ENCODE peak calls at places on chromosomes 5 and 9, in eight cellular contexts. Q, L, E, J, I, Y, T and A are unnamed samples.

GRCh38 chr9:123062306-123063171 is 29.1 kb downstream of the GPR21 start:
- DNase-seq in I (no peak), L (no peak), T (no peak), J (no peak), Q (no peak), E (no peak), Y (no peak), A (no peak)

GRCh38 chr5:79613571-79613970 is 1.3 kb downstream of the TENT2 start:
- DNase-seq in Q (no peak), T (no peak), E (no peak), J (no peak), I (no peak), L (no peak), Y (no peak), A (no peak)

GRCh38 chr5:136133416-136134383 is 1.1 kb downstream of the SMAD5 start:
- DNase-seq in I (peak; percentile 60), T (peak; percentile 75), J (peak; percentile 37), Y (peak; percentile 73), L (peak; percentile 76), E (peak; percentile 62), Q (peak; percentile 32), A (peak; percentile 60)

GRCh38 chr9:134544388-134545212 is 97.0 kb upstream of the COL5A1 start:
- DNase-seq in E (peak; percentile 44), T (no peak), I (no peak), Q (peak; percentile 57), Y (no peak), L (no peak), J (peak; percentile 33), A (no peak)

GRCh38 chr9:115673599-115673998 is 480.0 kb upstream of the PAPPA start:
- DNase-seq in Y (no peak), Q (no peak), T (no peak), E (no peak), I (no peak), L (no peak), J (no peak), A (no peak)

GRCh38 chr5:133865113-133865512 is 103.3 kb downstream of the C5orf15 start:
- DNase-seq in T (no peak), Y (no peak), E (no peak), Q (no peak), I (no peak), J (no peak), L (no peak), A (no peak)

GRCh38 chr9:137650779-137651178 is 32.0 kb downstream of the EHMT1 start:
- DNase-seq in Y (no peak), J (no peak), I (no peak), L (no peak), E (no peak), Q (no peak), T (no peak), A (no peak)

GRCh38 chr9:4077499-4078102 is 222.3 kb downstream of the GLIS3 start:
- DNase-seq in E (peak; percentile 86), I (peak; percentile 82), L (peak; percentile 93), J (peak; percentile 81), T (peak; percentile 89), Q (no peak), Y (peak; percentile 84), A (peak; percentile 70)

GRCh38 chr5:65474129-65474711 is 7.5 kb downstream of the ADAMTS6 start:
- DNase-seq in T (no peak), J (no peak), Q (no peak), I (no peak), Y (no peak), E (no peak), L (no peak), A (no peak)

GRCh38 chr5:95554331-95554646 is 488 bp downstream of the SKIC3 start:
- DNase-seq in Y (no peak), I (no peak), L (no peak), J (no peak), T (no peak), Q (no peak), E (no peak), A (peak; percentile 63)

GRCh38 chr9:129832957-129833356 is 2.1 kb downstream of the C9orf78 start:
- DNase-seq in J (no peak), I (no peak), L (no peak), E (no peak), Q (no peak), Y (no peak), T (no peak), A (no peak)

GRCh38 chr5:172561151-172561550 is 79.9 kb upstream of the NEURL1B start:
- DNase-seq in L (no peak), T (no peak), Q (no peak), I (no peak), J (no peak), Y (no peak), E (no peak), A (no peak)

GRCh38 chr5:178180141-178180863 is 6.9 kb downstream of the GMCL2 start:
- DNase-seq in T (no peak), I (no peak), J (no peak), Y (no peak), E (peak; percentile 96), L (no peak), Q (no peak), A (no peak)

GRCh38 chr5:56262269-56262668 is 29.1 kb upstream of the ANKRD55 start:
- DNase-seq in T (no peak), Y (no peak), I (no peak), J (no peak), L (no peak), E (no peak), Q (no peak), A (no peak)

GRCh38 chr5:120479066-120479465 is 15.0 kb downstream of the PRR16 start:
- DNase-seq in J (no peak), L (no peak), Y (no peak), E (no peak), Q (no peak), T (no peak), I (no peak), A (no peak)

GRCh38 chr5:122311400-122311887 is 593 bp upstream of the SNCAIP start:
- DNase-seq in L (no peak), I (no peak), T (no peak), J (no peak), Y (no peak), Q (peak; percentile 23), E (peak; percentile 73), A (no peak)

GRCh38 chr5:151097081-151097480 is 16.2 kb upstream of the TNIP1 start:
- DNase-seq in J (no peak), I (no peak), Y (no peak), L (no peak), T (no peak), Q (no peak), E (no peak), A (no peak)
- H3K4me1 ChIP-seq in J (peaks cover 66% of the 10 kb centered on the region), I (peaks cover 70% of the 10 kb centered on the region), Y (peaks cover 37% of the 10 kb centered on the region), L (peaks cover 44% of the 10 kb centered on the region), T (peaks cover 16% of the 10 kb centered on the region), Q (no peaks in the 10 kb centered on the region), E (peaks cover 6% of the 10 kb centered on the region), A (peaks cover 58% of the 10 kb centered on the region)

GRCh38 chr9:68472119-68472518 is 68.6 kb downstream of the TMEM252 start:
- DNase-seq in E (no peak), Q (no peak), T (no peak), J (no peak), L (no peak), Y (no peak), I (no peak), A (no peak)

GRCh38 chr9:68480807-68481206 is 59.9 kb downstream of the TMEM252 start:
- DNase-seq in Q (no peak), E (no peak), Y (no peak), T (no peak), L (no peak), J (no peak), I (no peak), A (no peak)

GRCh38 chr9:68473790-68474189 is 66.9 kb downstream of the TMEM252 start:
- DNase-seq in I (no peak), Q (no peak), J (no peak), E (no peak), Y (no peak), T (no peak), L (no peak), A (no peak)

GRCh38 chr9:68482548-68482947 is 58.1 kb downstream of the TMEM252 start:
- DNase-seq in T (no peak), Q (no peak), L (no peak), E (no peak), Y (no peak), I (no peak), J (no peak), A (no peak)

GRCh38 chr9:68476889-68477288 is 63.8 kb downstream of the TMEM252 start:
- DNase-seq in J (no peak), E (no peak), I (no peak), T (no peak), L (no peak), Q (no peak), Y (no peak), A (no peak)
- H3K4me1 ChIP-seq in J (peaks cover 65% of the 10 kb centered on the region), E (no peaks in the 10 kb centered on the region), I (no peaks in the 10 kb centered on the region), T (no peaks in the 10 kb centered on the region), L (no peaks in the 10 kb centered on the region), Q (no peaks in the 10 kb centered on the region), Y (no peaks in the 10 kb centered on the region), A (no peaks in the 10 kb centered on the region)

DNA sequence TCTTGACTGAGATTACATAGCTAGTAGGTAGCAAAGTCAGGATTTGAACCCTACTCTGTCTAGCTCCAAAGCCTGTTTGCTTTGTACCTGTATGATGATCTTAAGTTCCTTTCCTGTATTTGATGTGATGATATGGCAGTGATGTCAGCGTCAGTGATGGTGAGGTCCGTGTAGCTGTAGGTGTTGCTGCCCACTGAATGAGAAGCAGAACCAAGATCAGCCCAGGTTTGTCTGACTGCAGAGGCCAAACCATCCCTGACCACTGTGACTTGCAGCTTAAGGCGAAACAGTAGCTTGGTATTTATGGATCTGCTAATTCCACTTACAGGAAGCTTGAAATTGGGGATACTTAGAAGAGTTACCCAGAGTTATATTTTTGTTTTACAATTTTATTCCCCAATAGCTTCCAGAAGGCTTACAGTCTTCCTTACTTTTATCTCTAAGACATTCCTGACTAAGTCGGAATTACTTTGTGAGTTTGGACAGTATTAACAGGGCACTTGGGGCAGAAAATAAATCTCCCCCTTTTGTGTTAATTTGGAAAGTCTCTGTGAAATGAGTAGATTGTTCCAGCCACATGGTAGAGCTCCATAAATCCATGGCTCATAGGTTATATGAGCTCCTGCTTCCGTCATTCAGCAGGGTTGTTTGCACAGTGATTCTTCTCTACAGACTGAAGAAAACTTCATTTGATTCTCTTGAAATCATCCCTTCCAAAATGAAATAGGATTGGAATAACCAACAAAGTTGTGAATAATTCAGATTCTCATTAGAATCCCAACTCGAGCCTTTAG is 273.4 kb downstream of the NR3C1 start:
- DNase-seq in Q (no peak), T (no peak), J (no peak), Y (no peak), L (no peak), I (no peak), E (no peak), A (no peak)
- H3K4me1 ChIP-seq in Q (peaks cover 14% of the 10 kb centered on the region), T (no peaks in the 10 kb centered on the region), J (peaks cover 95% of the 10 kb centered on the region), Y (peaks cover 91% of the 10 kb centered on the region), L (peaks cover 5% of the 10 kb centered on the region), I (peaks cover 40% of the 10 kb centered on the region), E (no peaks in the 10 kb centered on the region), A (no peaks in the 10 kb centered on the region)

GRCh38 chr9:130867556-130867955 is 29.1 kb downstream of the QRFP start:
- DNase-seq in T (no peak), J (no peak), I (no peak), L (no peak), Y (peak; percentile 30), E (no peak), Q (no peak), A (no peak)
- H3K4me1 ChIP-seq in T (no peaks in the 10 kb centered on the region), J (peaks cover 72% of the 10 kb centered on the region), I (peaks cover 3% of the 10 kb centered on the region), L (no peaks in the 10 kb centered on the region), Y (no peaks in the 10 kb centered on the region), E (no peaks in the 10 kb centered on the region), Q (peaks cover 1% of the 10 kb centered on the region), A (no peaks in the 10 kb centered on the region)

GRCh38 chr9:121283856-121284732 is 16.1 kb downstream of the GSN start:
- DNase-seq in I (no peak), J (no peak), Y (no peak), Q (no peak), E (no peak), L (no peak), T (peak; percentile 44), A (no peak)
- H3K4me1 ChIP-seq in I (peaks cover 100% of the 10 kb centered on the region), J (peaks cover 100% of the 10 kb centered on the region), Y (peaks cover 5% of the 10 kb centered on the region), Q (peaks cover 34% of the 10 kb centered on the region), E (peaks cover 33% of the 10 kb centered on the region), L (peaks cover 50% of the 10 kb centered on the region), T (no peaks in the 10 kb centered on the region), A (peaks cover 83% of the 10 kb centered on the region)